ENCODE peak calls at places on chromosomes 1 and 21, in eight cellular contexts. A is uterus, G is transverse colon, R is left ventricle myocardium inferior, Q is PC-3, S is WERI-Rb-1, P is GM06990, T is heart right ventricle. Y is an unnamed sample. For H3K27me3, the result is how much of the 10 kb centered on the place peaks cover.

GRCh38 chr1:40668769-40669525 is 3.5 kb upstream of the RIMS3 start:
- DNase-seq in T (peak), G (peak), A (peak), Q (peak), S (peak), R (peak), P (peak), Y (peak)

GRCh38 chr1:6870571-6870970 is 85.3 kb downstream of the CAMTA1 start:
- DNase-seq in S (no peak), R (no peak), Q (no peak), A (no peak), G (no peak), P (no peak), T (no peak), Y (no peak)

GRCh38 chr1:201711811-201712210 is 117.1 kb upstream of the IPO9 start:
- DNase-seq in R (no peak), T (no peak), A (no peak), S (no peak), Q (no peak), G (no peak), P (no peak), Y (peak)

GRCh38 chr1:196797891-196798290 is 21.6 kb upstream of the CFHR1 start:
- DNase-seq in S (no peak), T (no peak), P (no peak), G (no peak), A (no peak), Q (no peak), R (no peak), Y (no peak)

GRCh38 chr1:94866178-94866822 is 46.1 kb downstream of the SLC44A3 start:
- DNase-seq in T (no peak), S (no peak), A (no peak), Q (no peak), P (no peak), R (no peak), G (no peak), Y (no peak)

GRCh38 chr1:202964755-202965440 is 2.2 kb downstream of the CYB5R1 start:
- DNase-seq in T (peak), P (no peak), Q (no peak), A (no peak), S (no peak), R (peak), G (no peak), Y (peak)

GRCh38 chr1:36924282-36924791 is 110.0 kb downstream of the GRIK3 start:
- DNase-seq in P (no peak), G (no peak), Q (peak), T (peak), S (peak), R (peak), A (no peak), Y (no peak)

GRCh38 chr1:41696381-41696780 is 211.9 kb upstream of the EDN2 start:
- DNase-seq in Q (no peak), S (no peak), A (no peak), T (no peak), P (no peak), G (no peak), R (no peak), Y (peak)

GRCh38 chr1:149844096-149844495 is 55.3 kb upstream of the BOLA1 start:
- DNase-seq in A (no peak), Q (peak), P (no peak), S (no peak), R (no peak), T (no peak), G (no peak), Y (no peak)

GRCh38 chr1:60960846-60961542 is 121.4 kb upstream of the NFIA start:
- DNase-seq in G (no peak), A (no peak), S (no peak), P (no peak), R (no peak), Q (peak), T (no peak), Y (no peak)

GRCh38 chr1:155463865-155464264 is 98.7 kb downstream of the ASH1L start:
- DNase-seq in S (no peak), T (no peak), R (no peak), G (no peak), Q (no peak), A (no peak), P (no peak), Y (no peak)

GRCh38 chr1:89254658-89255287 is 17.9 kb downstream of the GBP5 start:
- DNase-seq in P (no peak), T (no peak), S (no peak), R (no peak), A (no peak), Q (no peak), G (no peak), Y (no peak)

GRCh38 chr21:18153063-18153462 is 91.6 kb upstream of the CHODL start:
- DNase-seq in Q (no peak), R (no peak), T (peak), P (no peak), A (no peak), S (no peak), G (no peak), Y (no peak)

GRCh38 chr1:34268311-34269042 is 91.8 kb downstream of the C1orf94 start:
- DNase-seq in T (no peak), Q (peak), G (no peak), A (no peak), P (no peak), S (no peak), R (no peak), Y (no peak)

GRCh38 chr1:232179896-232180760 is 449.8 kb downstream of the SIPA1L2 start:
- DNase-seq in P (no peak), A (no peak), R (no peak), G (no peak), Q (no peak), S (no peak), T (no peak), Y (no peak)

GRCh38 chr1:23809751-23810171 is 9.2 kb upstream of the GALE start:
- DNase-seq in G (peak), P (peak), S (peak), T (peak), Q (peak), A (peak), R (peak), Y (peak)

GRCh38 chr1:71080178-71080781 is 555 bp downstream of the ZRANB2 start:
- DNase-seq in P (no peak), S (no peak), R (no peak), A (no peak), G (no peak), Q (no peak), T (no peak), Y (peak)

GRCh38 chr1:65279092-65279448 is 30.3 kb upstream of the DNAJC6 start:
- DNase-seq in A (no peak), Q (no peak), P (no peak), S (no peak), T (peak), R (no peak), G (no peak), Y (no peak)

GRCh38 chr1:64983110-64983509 is 16.8 kb upstream of the JAK1 start:
- DNase-seq in A (no peak), R (no peak), S (no peak), G (no peak), P (no peak), Q (peak), T (no peak), Y (no peak)

GRCh38 chr1:26284597-26285351 is 4.9 kb downstream of the SH3BGRL3 start:
- DNase-seq in T (peak), G (peak), P (peak), A (peak), S (peak), R (peak), Q (peak), Y (peak)

GRCh38 chr1:234866007-234866866 is 256.3 kb upstream of the IRF2BP2 start:
- DNase-seq in A (peak), P (no peak), G (peak), T (peak), Q (peak), R (no peak), S (no peak), Y (peak)

GRCh38 chr1:173388352-173388751 is 88.8 kb upstream of the PRDX6 start:
- DNase-seq in G (no peak), A (no peak), S (no peak), T (no peak), R (no peak), P (no peak), Q (no peak), Y (no peak)

GRCh38 chr1:93635614-93636543 is 45.8 kb downstream of the BCAR3 start:
- DNase-seq in G (no peak), P (no peak), S (no peak), T (no peak), R (no peak), A (no peak), Q (no peak), Y (no peak)

GRCh38 chr1:227749916-227750710 is 14.9 kb downstream of the SNAP47 start:
- DNase-seq in Q (no peak), S (no peak), P (no peak), A (no peak), T (peak), R (no peak), G (no peak), Y (no peak)

GRCh38 chr1:206905295-206906164 is 8.3 kb downstream of the IL24 start:
- DNase-seq in Q (peak), S (no peak), R (no peak), T (no peak), P (no peak), A (no peak), G (no peak), Y (no peak)

GRCh38 chr1:198056255-198056654 is 100.5 kb upstream of the NEK7 start:
- DNase-seq in R (no peak), S (peak), T (no peak), Q (no peak), P (peak), G (no peak), A (no peak), Y (no peak)

GRCh38 chr1:243268751-243269460 is 13.1 kb downstream of the SDCCAG8 start:
- DNase-seq in R (no peak), G (no peak), T (no peak), S (no peak), Q (peak), P (no peak), A (no peak), Y (no peak)

GRCh38 chr1:14946567-14947285 is 206.8 kb upstream of the TMEM51 start:
- DNase-seq in A (no peak), Q (peak), T (no peak), S (no peak), P (no peak), G (peak), R (peak), Y (no peak)
- TF ChIP-seq CTCF in A (no peak), Q (no peak), T (no peak), S (no peak), P (no peak), G (no peak), R (no peak), Y (no peak)

GRCh38 chr1:9278585-9279153 is 14.0 kb upstream of the SPSB1 start:
- DNase-seq in R (no peak), S (no peak), P (no peak), G (no peak), A (no peak), Q (no peak), T (no peak), Y (no peak)
- H3K4me3 ChIP-seq in R (no peak), S (no peak), P (no peak), G (no peak), A (no peak), Q (no peak), T (no peak), Y (no peak)

DNA sequence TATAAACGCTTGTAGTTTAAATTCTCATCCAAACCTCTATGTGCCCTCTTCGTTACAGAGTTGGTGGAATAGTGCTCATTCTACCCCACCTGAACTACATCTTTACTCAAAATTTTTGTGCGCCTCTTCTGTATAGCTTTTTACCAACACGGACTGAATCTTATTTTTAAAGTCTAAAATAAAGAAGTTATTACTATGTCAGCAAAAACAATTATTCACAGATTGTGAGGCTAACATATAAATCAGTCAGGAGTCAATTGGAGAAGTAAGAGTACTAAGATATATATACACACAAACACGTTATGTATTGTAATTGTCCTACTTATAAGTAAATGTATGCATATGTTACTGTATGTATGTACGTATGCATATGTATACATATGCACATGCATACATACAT is 274.9 kb upstream of the ADGRL4 start:
- DNase-seq in G (no peak), T (no peak), S (no peak), R (no peak), Q (no peak), A (no peak), P (no peak), Y (no peak)
- H3K27me3 ChIP-seq in G (under half), T (under half), S (under half), R (under half), Q (under half), A (under half), P (under half), Y (under half)

GRCh38 chr1:43930168-43930948 is 3.2 kb upstream of the ARTN start:
- DNase-seq in G (peak), Q (peak), S (peak), R (no peak), A (no peak), P (no peak), T (no peak), Y (no peak)
- TF ChIP-seq CTCF in G (peak), Q (peak), S (peak), R (peak), A (no peak), P (peak), T (no peak), Y (no peak)

GRCh38 chr1:229578168-229579100 is 19.9 kb upstream of the ABCB10 start:
- DNase-seq in T (no peak), Q (no peak), R (no peak), G (no peak), A (no peak), P (no peak), S (no peak), Y (no peak)
- H3K4me3 ChIP-seq in T (peak), Q (peak), R (peak), G (peak), A (no peak), P (peak), S (no peak), Y (no peak)

GRCh38 chr1:47593598-47594285 is 155.9 kb downstream of the FOXD2 start:
- DNase-seq in S (no peak), A (no peak), P (no peak), R (no peak), T (no peak), Q (no peak), G (no peak), Y (no peak)
- H3K27me3 ChIP-seq in S (under half), A (under half), P (under half), R (half or more), T (under half), Q (under half), G (under half), Y (under half)

GRCh38 chr21:16851054-16851453 is 661.8 kb upstream of the CXADR start:
- DNase-seq in G (no peak), Q (no peak), T (no peak), A (no peak), R (no peak), S (no peak), P (no peak), Y (no peak)
- TF ChIP-seq CTCF in G (no peak), Q (no peak), T (no peak), A (no peak), R (no peak), S (no peak), P (no peak), Y (no peak)

GRCh38 chr1:183101841-183102276 is 78.6 kb downstream of the LAMC1 start:
- DNase-seq in S (no peak), T (no peak), Q (no peak), G (no peak), R (no peak), P (peak), A (no peak), Y (no peak)
- H3K4me3 ChIP-seq in S (no peak), T (no peak), Q (no peak), G (no peak), R (no peak), P (no peak), A (no peak), Y (no peak)